ENCODE peak calls at places on chromosomes 16 and 17, in nine cellular contexts. Y is fibroblast of the aortic adventitia, T is A549, H is lung, C is mucosa of descending colon, G is cardiac muscle cell, S is breast epithelium, M is GM06990, J is ovary. Z is an unnamed sample.

GRCh38 chr17:66373944-66374817 is 71.8 kb downstream of the PRKCA start:
- DNase-seq in Y (no peak), T (no peak), H (peak), C (peak), G (peak), S (no peak), M (no peak), J (no peak), Z (no peak)

GRCh38 chr17:22460461-22461063 is 768.2 kb downstream of the KCNJ18 start:
- DNase-seq in Y (no peak), T (no peak), H (no peak), C (no peak), G (no peak), S (no peak), M (no peak), J (no peak), Z (no peak)

GRCh38 chr16:27841061-27841801 is 222.3 kb downstream of the GSG1L start:
- DNase-seq in Y (no peak), T (no peak), H (no peak), C (no peak), G (no peak), S (no peak), M (no peak), J (no peak), Z (no peak)

GRCh38 chr16:19031738-19032137 is 35.7 kb upstream of the COQ7 start:
- DNase-seq in Y (no peak), T (no peak), H (no peak), C (no peak), G (no peak), S (no peak), M (no peak), J (no peak), Z (no peak)

GRCh38 chr17:67615011-67615561 is 102.7 kb upstream of the NOL11 start:
- DNase-seq in Y (peak), T (no peak), H (no peak), C (no peak), G (no peak), S (no peak), M (no peak), J (no peak), Z (no peak)

GRCh38 chr17:68792042-68792685 is 163.0 kb downstream of the ABCA8 start:
- DNase-seq in Y (peak), T (no peak), H (no peak), C (no peak), G (peak), S (no peak), M (no peak), J (no peak), Z (no peak)

GRCh38 chr16:2194852-2195315 is 1.5 kb downstream of the CASKIN1 start:
- DNase-seq in Y (peak), T (peak), H (peak), C (no peak), G (peak), S (peak), M (no peak), J (no peak), Z (no peak)

GRCh38 chr17:29905086-29905878 is 24.7 kb downstream of the SSH2 start:
- DNase-seq in Y (no peak), T (no peak), H (no peak), C (no peak), G (no peak), S (no peak), M (no peak), J (no peak), Z (no peak)

GRCh38 chr17:34390649-34391048 is 27.6 kb upstream of the CCL1 start:
- DNase-seq in Y (no peak), T (no peak), H (no peak), C (no peak), G (no peak), S (no peak), M (no peak), J (no peak), Z (no peak)

GRCh38 chr16:71528863-71529262 is 2.6 kb downstream of the CHST4 start:
- DNase-seq in Y (no peak), T (no peak), H (no peak), C (no peak), G (no peak), S (no peak), M (no peak), J (no peak), Z (no peak)

GRCh38 chr16:54068212-54068611 is 218.4 kb downstream of the IRX3 start:
- DNase-seq in Y (no peak), T (no peak), H (no peak), C (no peak), G (no peak), S (no peak), M (no peak), J (no peak), Z (no peak)

GRCh38 chr17:74317071-74317470 is 9.0 kb upstream of the KIF19 start:
- DNase-seq in Y (no peak), T (no peak), H (no peak), C (no peak), G (no peak), S (no peak), M (no peak), J (no peak), Z (no peak)

GRCh38 chr16:85171809-85172464 is 59.7 kb upstream of the CIBAR2 start:
- DNase-seq in Y (no peak), T (no peak), H (no peak), C (peak), G (no peak), S (no peak), M (no peak), J (no peak), Z (no peak)

GRCh38 chr16:67504190-67505021 is 21.1 kb upstream of the AGRP start:
- DNase-seq in Y (peak), T (peak), H (peak), C (peak), G (no peak), S (no peak), M (peak), J (no peak), Z (no peak)

GRCh38 chr16:88045820-88046303 is 94.6 kb downstream of the BANP start:
- DNase-seq in Y (no peak), T (no peak), H (no peak), C (peak), G (no peak), S (no peak), M (peak), J (peak), Z (no peak)

GRCh38 chr16:75695708-75696107 is 5.6 kb downstream of the DUXB start:
- DNase-seq in Y (peak), T (peak), H (no peak), C (no peak), G (no peak), S (no peak), M (no peak), J (no peak), Z (no peak)
- TF ChIP-seq CTCF in Y (peak), T (peak), H (no peak), C (no peak), G (peak), S (no peak), M (peak), J (no peak), Z (no peak)

DNA sequence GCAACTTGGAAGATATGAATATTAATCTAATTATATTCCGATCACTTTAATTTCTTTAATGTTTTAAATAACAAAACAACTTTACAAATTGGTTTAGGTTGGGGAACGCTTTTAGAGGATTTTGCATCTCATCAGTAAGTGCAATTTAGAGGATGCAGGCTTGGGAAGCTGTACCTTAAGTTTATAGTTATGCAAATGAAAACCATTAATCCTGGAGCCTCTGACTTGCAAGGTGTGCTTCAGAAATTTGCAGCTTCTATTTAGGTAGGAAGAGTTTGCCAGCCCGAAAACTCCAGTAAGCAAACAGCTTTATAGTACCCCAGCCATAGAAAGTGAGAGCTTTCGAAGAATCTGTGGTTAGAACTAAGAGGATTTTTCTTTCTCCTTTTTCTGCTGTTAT is 547.0 kb downstream of the MAF start:
- DNase-seq in Y (no peak), T (no peak), H (no peak), C (no peak), G (no peak), S (no peak), M (no peak), J (no peak), Z (no peak)
- H3K4me3 ChIP-seq in Y (no peak), T (no peak), H (no peak), C (no peak), G (no peak), S (no peak), M (no peak), J (no peak), Z (no peak)

GRCh38 chr17:81258292-81258691 is 19.2 kb downstream of the NDUFAF8 start:
- DNase-seq in Y (no peak), T (no peak), H (no peak), C (no peak), G (no peak), S (no peak), M (no peak), J (no peak), Z (no peak)
- TF ChIP-seq CTCF in Y (no peak), T (no peak), H (no peak), C (no peak), G (no peak), S (no peak), M (no peak), J (no peak), Z (peak)

GRCh38 chr17:45312477-45313418 is 4.1 kb downstream of the MAP3K14 start:
- DNase-seq in Y (no peak), T (no peak), H (no peak), C (no peak), G (no peak), S (no peak), M (no peak), J (no peak), Z (no peak)

GRCh38 chr17:45314761-45315549 is 1.9 kb downstream of the MAP3K14 start:
- DNase-seq in Y (no peak), T (peak), H (no peak), C (no peak), G (no peak), S (no peak), M (no peak), J (no peak), Z (no peak)

GRCh38 chr17:45313927-45314760 is 2.7 kb downstream of the MAP3K14 start:
- DNase-seq in Y (no peak), T (no peak), H (no peak), C (no peak), G (no peak), S (no peak), M (no peak), J (no peak), Z (no peak)

GRCh38 chr17:45311762-45312476 is 4.9 kb downstream of the MAP3K14 start:
- DNase-seq in Y (no peak), T (peak), H (peak), C (peak), G (no peak), S (peak), M (peak), J (no peak), Z (no peak)

GRCh38 chr17:45313419-45313771 is 3.4 kb downstream of the MAP3K14 start:
- DNase-seq in Y (no peak), T (no peak), H (no peak), C (no peak), G (no peak), S (no peak), M (no peak), J (no peak), Z (no peak)
- H3K4me3 ChIP-seq in Y (no peak), T (peak), H (no peak), C (no peak), G (no peak), S (no peak), M (peak), J (no peak), Z (no peak)

GRCh38 chr16:56953006-56953405 is 8.7 kb upstream of the CETP start:
- DNase-seq in Y (no peak), T (no peak), H (no peak), C (no peak), G (no peak), S (no peak), M (no peak), J (peak), Z (no peak)

GRCh38 chr16:56960681-56961281 is 969 bp upstream of the CETP start:
- DNase-seq in Y (peak), T (no peak), H (no peak), C (no peak), G (peak), S (no peak), M (no peak), J (peak), Z (no peak)

GRCh38 chr16:56961386-56961785 is 364 bp upstream of the CETP start:
- DNase-seq in Y (peak), T (no peak), H (no peak), C (no peak), G (peak), S (no peak), M (no peak), J (no peak), Z (no peak)

GRCh38 chr16:56956076-56956475 is 5.7 kb upstream of the CETP start:
- DNase-seq in Y (no peak), T (no peak), H (no peak), C (no peak), G (no peak), S (no peak), M (no peak), J (no peak), Z (no peak)

DNA sequence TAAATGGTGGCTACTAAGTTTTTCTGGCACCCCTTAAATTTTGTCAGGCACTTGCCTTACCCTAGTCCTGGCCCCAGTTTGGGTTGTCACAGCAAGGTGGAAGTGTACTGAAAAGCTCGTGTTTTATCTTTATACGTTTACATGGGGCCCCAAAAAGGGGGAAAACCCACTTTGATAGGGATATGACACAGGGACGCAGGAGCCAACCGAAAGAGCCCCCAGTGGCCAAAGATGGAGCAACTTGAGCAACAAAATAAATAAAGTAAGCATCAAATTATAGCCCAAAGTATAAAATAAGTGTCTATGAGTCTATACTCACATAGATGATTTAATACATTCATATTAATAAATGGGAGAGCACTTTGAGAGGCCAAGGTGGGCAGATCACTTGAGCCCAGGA is 5.0 kb upstream of the CETP start:
- DNase-seq in Y (no peak), T (no peak), H (no peak), C (no peak), G (no peak), S (no peak), M (no peak), J (no peak), Z (no peak)
- TF ChIP-seq CTCF in Y (peak), T (no peak), H (no peak), C (no peak), G (no peak), S (no peak), M (peak), J (no peak), Z (peak)

DNA sequence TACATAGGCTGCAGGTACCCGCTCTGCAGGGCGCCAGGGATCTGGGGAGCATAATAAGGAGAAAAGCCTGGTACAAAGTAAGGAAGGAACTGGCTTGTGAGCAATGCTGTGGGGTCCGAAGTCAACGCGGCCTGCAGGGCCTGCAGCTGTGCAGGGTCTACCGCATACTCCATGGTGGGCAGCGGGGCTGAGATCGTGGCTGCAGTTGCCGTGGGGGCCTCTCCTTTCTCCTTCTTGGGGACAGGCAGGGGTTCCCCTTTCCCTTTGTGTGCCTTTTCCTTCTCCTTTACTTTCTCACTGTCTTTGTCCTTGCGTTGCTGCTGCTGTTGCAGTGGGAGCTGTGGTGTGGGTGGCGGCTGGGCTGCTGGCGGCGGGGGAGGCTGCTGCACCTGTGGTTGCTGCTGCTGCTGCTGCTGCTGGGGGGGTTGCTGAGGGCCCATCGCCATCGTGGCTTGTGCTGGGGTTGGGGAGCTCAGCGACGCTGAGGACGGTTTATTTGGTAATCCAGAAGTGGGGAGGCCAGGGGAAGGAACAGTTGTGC is 259.6 kb downstream of the ZFHX3 start:
- DNase-seq in Y (no peak), T (no peak), H (no peak), C (no peak), G (no peak), S (no peak), M (no peak), J (no peak), Z (no peak)
- H3K4me3 ChIP-seq in Y (peak), T (no peak), H (no peak), C (no peak), G (no peak), S (peak), M (no peak), J (peak), Z (peak)

DNA sequence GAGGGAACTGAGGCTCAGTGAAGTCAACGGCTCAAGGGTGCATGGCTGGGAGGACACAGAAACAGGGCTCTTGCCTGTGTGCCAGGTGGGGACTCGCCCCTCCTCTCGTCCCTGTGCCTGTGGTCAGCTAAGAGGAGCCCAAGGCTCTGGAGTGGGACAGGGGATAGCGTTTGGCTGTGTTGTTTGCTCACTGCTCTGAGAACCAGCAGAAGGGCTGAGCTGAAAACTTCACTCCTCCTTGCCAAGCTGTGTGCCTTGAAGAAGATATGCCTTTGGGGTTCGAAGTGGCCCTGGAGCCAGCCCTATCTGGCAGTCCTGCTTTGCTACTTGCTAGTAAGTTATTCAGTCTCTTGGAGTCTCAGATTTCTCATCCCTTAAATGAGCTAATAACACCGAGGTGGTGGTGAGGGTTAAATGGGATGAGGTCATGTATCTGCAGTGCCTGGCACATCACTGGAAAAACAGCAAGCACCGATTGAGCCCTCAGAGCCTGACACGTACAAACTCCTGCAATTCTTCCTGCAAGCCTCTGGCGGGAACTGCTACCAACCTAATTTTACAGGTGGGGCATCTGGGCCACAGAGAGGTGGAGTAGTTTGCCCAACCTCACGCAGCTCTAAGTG is 17.7 kb downstream of the FOXL1 start:
- DNase-seq in Y (no peak), T (no peak), H (no peak), C (no peak), G (no peak), S (no peak), M (no peak), J (no peak), Z (no peak)
- TF ChIP-seq CTCF in Y (no peak), T (no peak), H (no peak), C (no peak), G (no peak), S (no peak), M (no peak), J (no peak), Z (no peak)

GRCh38 chr16:49274936-49275730 is 6.5 kb downstream of the CBLN1 start:
- DNase-seq in Y (no peak), T (no peak), H (no peak), C (no peak), G (no peak), S (no peak), M (no peak), J (no peak), Z (no peak)
- H3K4me3 ChIP-seq in Y (no peak), T (no peak), H (no peak), C (no peak), G (no peak), S (no peak), M (no peak), J (no peak), Z (no peak)

Z was measured in retinal pigment epithelial cell.